ENCODE peak calls at places on chromosomes 1 and 21, in seven cellular contexts. C is IMR-90, N is neuronal stem cell, B is A549, Y is PC-9, F is GM23338, A is HCT116. L is an unnamed sample.

GRCh38 chr1:84141177-84142003 is 2.7 kb upstream of the PRKACB start:
- DNase-seq in Y (peak; percentile 47), B (no peak), C (peak; percentile 40), N (no peak), A (no peak), F (no peak), L (no peak)

GRCh38 chr1:75985827-75986226 is 53.6 kb upstream of the ASB17 start:
- DNase-seq in F (no peak), B (peak; percentile 15), Y (peak; percentile 39), C (peak; percentile 47), A (no peak), N (no peak), L (no peak)

GRCh38 chr21:38910390-38911008 is 104.8 kb downstream of the ETS2 start:
- DNase-seq in B (no peak), Y (peak; percentile 83), C (no peak), N (no peak), A (peak; percentile 74), F (no peak), L (no peak)

GRCh38 chr1:154862927-154863701 is 7.0 kb downstream of the KCNN3 start:
- DNase-seq in Y (no peak), C (no peak), F (peak; percentile 37), B (no peak), N (no peak), A (no peak), L (no peak)

GRCh38 chr1:55447488-55447887 is 232.3 kb upstream of the USP24 start:
- DNase-seq in N (no peak), A (no peak), C (peak; percentile 28), F (no peak), B (peak; percentile 31), Y (peak; percentile 83), L (no peak)

GRCh38 chr1:162357681-162358266 is 18.9 kb downstream of the SPATA46 start:
- DNase-seq in F (peak; percentile 88), C (peak; percentile 31), Y (no peak), B (peak; percentile 18), N (peak; percentile 51), A (peak; percentile 18), L (no peak)

GRCh38 chr1:117821782-117822447 is 107.5 kb downstream of the GDAP2 start:
- DNase-seq in C (peak; percentile 99), Y (peak; percentile 93), B (no peak), N (no peak), A (peak; percentile 12), F (peak; percentile 41), L (peak; percentile 98)

GRCh38 chr1:81305997-81306452 is 494.7 kb upstream of the ADGRL2 start:
- DNase-seq in B (peak; percentile 14), F (peak; percentile 62), A (no peak), C (peak; percentile 54), Y (no peak), N (peak; percentile 45), L (peak; percentile 51)

GRCh38 chr21:28485301-28486022 is 507.2 kb downstream of the LTN1 start:
- DNase-seq in C (peak; percentile 80), Y (no peak), A (no peak), F (no peak), N (no peak), B (no peak), L (peak; percentile 81)

GRCh38 chr1:209766051-209766450 is 10.2 kb downstream of the TRAF3IP3 start:
- DNase-seq in Y (no peak), B (no peak), F (no peak), C (no peak), A (no peak), N (no peak), L (no peak)

GRCh38 chr1:98426092-98426491 is 235.4 kb upstream of the SNX7 start:
- DNase-seq in B (no peak), N (no peak), F (no peak), Y (no peak), A (no peak), C (no peak), L (peak; percentile 17)

GRCh38 chr1:92567211-92567868 is 80.6 kb upstream of the GFI1 start:
- DNase-seq in Y (no peak), F (no peak), N (no peak), B (no peak), A (no peak), C (peak; percentile 88), L (peak; percentile 17)

GRCh38 chr1:67830226-67830625 is 3.0 kb downstream of the GNG12 start:
- DNase-seq in A (no peak), B (no peak), Y (peak; percentile 59), C (no peak), F (no peak), N (no peak), L (peak; percentile 41)

GRCh38 chr1:91596474-91596873 is 95.8 kb downstream of the CDC7 start:
- DNase-seq in F (no peak), B (no peak), N (no peak), A (no peak), C (peak; percentile 46), Y (no peak), L (no peak)

GRCh38 chr1:228097333-228098081 is 5.6 kb downstream of the C1orf35 start:
- DNase-seq in A (no peak), C (no peak), F (no peak), Y (no peak), N (no peak), B (no peak), L (no peak)

GRCh38 chr1:19735419-19736127 is 64.1 kb downstream of the TMCO4 start:
- DNase-seq in Y (no peak), A (no peak), C (peak; percentile 98), B (no peak), F (no peak), N (no peak), L (peak; percentile 98)

GRCh38 chr1:87757700-87758099 is 429.0 kb downstream of the LMO4 start:
- DNase-seq in Y (no peak), A (no peak), F (no peak), B (no peak), N (no peak), C (peak; percentile 57), L (peak; percentile 37)

GRCh38 chr1:173202430-173203145 is 4.5 kb downstream of the TNFSF4 start:
- DNase-seq in Y (no peak), B (peak; percentile 15), A (peak; percentile 56), N (peak; percentile 23), F (peak; percentile 72), C (peak; percentile 95), L (peak; percentile 98)

GRCh38 chr1:228944241-228944741 is 209.0 kb downstream of the RHOU start:
- DNase-seq in Y (no peak), F (no peak), B (no peak), A (no peak), N (no peak), C (no peak), L (no peak)

GRCh38 chr1:3911981-3912808 is 12.1 kb upstream of the C1orf174 start:
- DNase-seq in C (no peak), F (no peak), N (no peak), A (no peak), B (no peak), Y (no peak), L (no peak)
- H3K4me2 ChIP-seq in C (no peak overlapping the region), F (no peak overlapping the region), N (no peak overlapping the region), A (no peak overlapping the region), B (no peak overlapping the region), Y (no peak overlapping the region), L (no peak overlapping the region)

GRCh38 chr21:36697473-36698159 is 1.3 kb upstream of the SIM2 start:
- DNase-seq in Y (no peak), C (no peak), N (no peak), B (no peak), F (peak; percentile 77), A (no peak), L (no peak)

GRCh38 chr21:36699026-36699545 is at the start of gene SIM2:
- DNase-seq in A (peak; percentile 46), F (peak; percentile 62), B (no peak), C (peak; percentile 52), N (peak; percentile 54), Y (peak; percentile 60), L (no peak)

GRCh38 chr21:36699546-36700294 is 805 bp downstream of the SIM2 start:
- DNase-seq in A (no peak), B (no peak), N (no peak), F (peak; percentile 46), Y (no peak), C (no peak), L (no peak)

GRCh38 chr21:36696640-36697472 is 2.1 kb upstream of the SIM2 start:
- DNase-seq in F (peak; percentile 61), Y (no peak), B (no peak), A (no peak), N (no peak), C (peak; percentile 6), L (no peak)

GRCh38 chr21:36698160-36699025 is 522 bp upstream of the SIM2 start:
- DNase-seq in Y (peak; percentile 63), N (peak; percentile 40), B (peak; percentile 42), F (peak; percentile 71), A (peak; percentile 26), C (peak; percentile 15), L (no peak)
- H3K27ac ChIP-seq in Y (peak overlapping the region; percentile 59), N (no peak overlapping the region), B (peak overlapping the region; percentile 96), F (no peak overlapping the region), A (peak overlapping the region; percentile 93), C (peak overlapping the region; percentile 44), L (peak overlapping the region; percentile 6)

GRCh38 chr1:115240321-115240720 is 97.7 kb downstream of the NGF start:
- DNase-seq in F (no peak), C (no peak), N (no peak), B (no peak), A (no peak), Y (no peak), L (peak; percentile 40)

GRCh38 chr1:115238336-115239147 is 99.5 kb downstream of the NGF start:
- DNase-seq in N (no peak), Y (no peak), B (no peak), C (no peak), F (no peak), A (no peak), L (peak; percentile 30)

GRCh38 chr1:115239148-115239820 is 98.8 kb downstream of the NGF start:
- DNase-seq in N (no peak), F (no peak), Y (no peak), C (peak; percentile 76), A (no peak), B (no peak), L (peak; percentile 90)

GRCh38 chr1:115237023-115237422 is 101.0 kb downstream of the NGF start:
- DNase-seq in C (peak; percentile 44), A (no peak), N (no peak), B (no peak), F (no peak), Y (no peak), L (no peak)

GRCh38 chr1:115237507-115237906 is 100.5 kb downstream of the NGF start:
- DNase-seq in Y (no peak), C (peak; percentile 69), F (no peak), B (no peak), A (no peak), N (no peak), L (peak; percentile 46)
- H3K4me2 ChIP-seq in Y (no peak overlapping the region), C (no peak overlapping the region), F (no peak overlapping the region), B (no peak overlapping the region), A (no peak overlapping the region), N (no peak overlapping the region), L (no peak overlapping the region)

DNA sequence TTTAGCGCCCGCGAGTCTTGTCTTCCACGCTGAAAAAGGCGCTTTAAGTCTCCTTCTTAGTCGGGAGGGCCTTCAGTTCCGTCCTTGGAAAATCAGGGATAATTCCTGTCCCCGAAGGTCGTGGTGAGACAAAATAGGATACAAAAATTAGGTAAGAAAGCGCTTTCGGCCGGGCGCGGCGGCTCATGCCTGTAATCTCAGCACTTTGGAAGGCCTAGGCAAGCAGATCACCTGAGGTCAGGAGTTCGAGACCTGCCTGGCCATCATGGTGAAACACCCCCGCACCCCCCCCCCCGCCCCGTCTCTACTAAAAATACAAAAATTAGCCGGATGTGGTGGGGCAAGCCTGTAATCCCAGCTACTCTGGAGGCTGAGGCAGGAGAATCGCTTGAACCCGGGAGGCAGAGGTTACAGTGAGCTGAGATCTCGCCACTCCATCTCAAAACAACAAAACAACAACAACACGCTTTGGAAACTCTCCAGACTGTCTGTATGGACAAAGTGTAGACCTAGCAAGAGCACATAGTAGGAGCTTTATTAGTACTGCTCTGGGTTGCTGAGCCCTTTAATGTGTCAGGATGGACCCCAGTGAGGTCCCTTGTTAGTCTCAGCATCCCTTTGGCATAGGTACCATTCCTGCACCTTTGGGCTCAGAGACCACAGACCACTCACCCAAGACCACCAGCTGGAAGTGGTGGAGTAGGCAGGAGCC is 790 bp upstream of the TMEM54 start:
- DNase-seq in C (no peak), F (no peak), N (no peak), B (no peak), A (no peak), Y (no peak), L (no peak)
- H3K27ac ChIP-seq in C (peak overlapping the region; percentile 2), F (no peak overlapping the region), N (no peak overlapping the region), B (peak overlapping the region; percentile 97), A (peak overlapping the region; percentile 71), Y (no peak overlapping the region), L (no peak overlapping the region)